ENCODE peak calls at places on chromosomes 13 and 19, in four cellular contexts. O is neural progenitor cell, Q is psoas muscle, V is thoracic aorta. A is an unnamed sample. For H3K9me3, the result is how much of the 10 kb centered on the place peaks cover.

GRCh38 chr13:109819851-109820250 is 33.5 kb upstream of the IRS2 start:
- DNase-seq in V (no peak), O (no peak), Q (no peak), A (no peak)

GRCh38 chr13:32825481-32825880 is 190.7 kb upstream of the KL start:
- DNase-seq in O (no peak), V (no peak), Q (no peak), A (no peak)

GRCh38 chr19:36528921-36529518 is 949 bp upstream of the ZNF260 start:
- DNase-seq in Q (no peak), O (peak), V (no peak), A (peak)

GRCh38 chr13:39516140-39516539 is 86.9 kb downstream of the LHFPL6 start:
- DNase-seq in Q (no peak), V (no peak), O (no peak), A (no peak)

GRCh38 chr19:18774107-18774506 is 17.0 kb downstream of the COMP start:
- DNase-seq in V (no peak), Q (no peak), O (no peak), A (no peak)

GRCh38 chr13:113064534-113065405 is 40.8 kb upstream of the F7 start:
- DNase-seq in Q (peak), V (no peak), O (no peak), A (no peak)

GRCh38 chr13:30153871-30154426 is 153.4 kb downstream of the KATNAL1 start:
- DNase-seq in Q (no peak), V (no peak), O (peak), A (no peak)

GRCh38 chr19:14165986-14166385 is 29.6 kb upstream of the ASF1B start:
- DNase-seq in Q (no peak), O (no peak), V (no peak), A (no peak)

GRCh38 chr13:91748416-91749089 is 350.1 kb downstream of the GPC5 start:
- DNase-seq in Q (no peak), O (no peak), V (no peak), A (no peak)

GRCh38 chr19:7444042-7444441 is 44.8 kb downstream of the PEX11G start:
- DNase-seq in Q (no peak), V (no peak), O (no peak), A (no peak)

DNA sequence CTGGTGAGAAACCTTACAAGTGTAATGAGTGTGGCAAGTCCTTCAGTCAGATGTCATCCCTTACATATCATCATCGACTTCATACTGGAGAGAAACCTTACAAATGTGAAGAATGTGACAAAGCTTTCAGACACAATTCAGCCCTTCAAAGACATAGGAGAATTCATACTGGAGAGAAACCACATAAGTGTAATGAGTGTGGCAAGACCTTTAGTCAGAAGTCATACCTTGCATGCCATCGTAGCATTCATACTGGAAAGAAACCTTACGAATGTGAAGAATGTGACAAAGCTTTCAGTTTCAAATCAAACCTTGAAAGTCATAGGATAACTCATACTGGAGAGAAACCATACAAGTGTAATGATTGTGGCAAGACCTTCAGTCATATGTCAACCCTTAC is 13.6 kb upstream of the ZNF765 start:
- DNase-seq in V (no peak), Q (no peak), O (no peak), A (peak)
- H3K9me3 ChIP-seq in V (half or more), Q (under half), O (under half), A (under half)

GRCh38 chr19:23823952-23824389 is 65.3 kb upstream of the ZNF681 start:
- DNase-seq in V (no peak), Q (no peak), O (peak), A (peak)
- TF ChIP-seq CTCF in V (no peak), Q (no peak), O (peak), A (no peak)

GRCh38 chr19:38005224-38005614 is 98.2 kb downstream of the SIPA1L3 start:
- DNase-seq in Q (no peak), V (no peak), O (peak), A (no peak)
- H3K4me3 ChIP-seq in Q (peak), V (no peak), O (peak), A (no peak)

GRCh38 chr19:53034948-53035675 is 9.4 kb upstream of the ERVV-2 start:
- DNase-seq in V (no peak), O (no peak), Q (no peak), A (no peak)

GRCh38 chr19:53037101-53038097 is 7.1 kb upstream of the ERVV-2 start:
- DNase-seq in Q (no peak), V (no peak), O (peak), A (peak)

GRCh38 chr19:53034054-53034453 is 10.5 kb upstream of the ERVV-2 start:
- DNase-seq in O (no peak), Q (no peak), V (no peak), A (no peak)
- H3K9me3 ChIP-seq in O (under half), Q (under half), V (under half), A (under half)

GRCh38 chr19:48290341-48290922 is 20.6 kb downstream of the ZNF114 start:
- DNase-seq in O (peak), Q (no peak), V (no peak), A (peak)
- TF ChIP-seq CTCF in O (peak), Q (no peak), V (no peak), A (no peak)

GRCh38 chr19:10417598-10418280 is 2.6 kb upstream of the PDE4A start:
- DNase-seq in Q (no peak), V (no peak), O (peak), A (no peak)
- H3K4me3 ChIP-seq in Q (no peak), V (no peak), O (peak), A (no peak)

GRCh38 chr13:19155321-19155861 is 26.2 kb downstream of the TUBA3C start:
- DNase-seq in Q (no peak), O (no peak), V (no peak), A (no peak)
- H3K9me3 ChIP-seq in Q (under half), O (under half), V (under half), A (under half)

DNA sequence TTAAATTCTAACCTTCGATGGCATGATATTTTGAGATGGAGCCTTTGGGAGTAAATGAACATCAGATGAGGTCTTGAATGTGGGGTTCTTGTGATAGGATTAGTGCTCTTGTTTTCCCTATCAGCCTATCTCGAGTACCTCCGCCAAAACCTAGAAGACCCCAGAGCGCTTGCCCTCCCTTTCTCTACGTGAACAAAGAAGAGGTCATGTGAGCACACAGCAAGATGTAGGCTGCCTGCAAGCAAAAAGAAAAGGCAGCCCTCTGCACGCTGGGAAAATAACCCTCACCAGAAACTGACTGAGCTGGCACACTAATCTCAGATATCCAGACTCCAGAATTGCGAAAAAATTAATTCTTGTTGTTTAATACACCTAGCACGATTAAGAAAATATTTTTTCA is 799.8 kb upstream of the SLC10A2 start:
- DNase-seq in Q (no peak), V (no peak), O (peak), A (no peak)
- TF ChIP-seq CTCF in Q (no peak), V (no peak), O (no peak), A (no peak)

DNA sequence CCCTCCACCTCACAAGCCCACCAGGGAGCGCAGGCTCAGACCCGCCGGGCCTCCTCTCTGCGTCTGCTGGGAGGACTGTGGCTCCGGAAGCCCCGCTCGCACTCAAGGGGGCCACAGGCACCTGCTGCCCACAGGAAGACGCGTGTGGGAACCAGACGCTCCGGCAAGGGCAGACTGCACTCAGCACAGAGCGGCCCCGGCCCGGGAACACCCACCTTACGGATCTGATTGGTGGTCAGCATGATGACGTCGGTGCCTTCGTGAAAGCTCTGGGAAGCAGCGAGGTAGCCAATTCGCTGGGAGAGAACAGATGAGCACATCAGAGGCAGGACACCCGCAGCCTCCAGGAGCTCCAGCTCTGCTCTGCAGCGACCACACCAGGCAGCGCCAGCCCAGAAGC is 14.6 kb downstream of the AP3D1 start:
- DNase-seq in Q (peak), O (no peak), V (no peak), A (no peak)
- H3K4me3 ChIP-seq in Q (no peak), O (no peak), V (no peak), A (no peak)

GRCh38 chr19:23052349-23052748 is 49.4 kb upstream of the ZNF728 start:
- DNase-seq in Q (no peak), V (no peak), O (no peak), A (no peak)

GRCh38 chr19:23049256-23049655 is 46.3 kb upstream of the ZNF728 start:
- DNase-seq in O (no peak), V (no peak), Q (no peak), A (no peak)

GRCh38 chr19:23046743-23047142 is 43.8 kb upstream of the ZNF728 start:
- DNase-seq in Q (no peak), O (no peak), V (no peak), A (no peak)
- H3K9me3 ChIP-seq in Q (under half), O (under half), V (under half), A (under half)